ENCODE peak calls at places on chromosomes 7 and 10, in eight cellular contexts. N, W, S, K, D, X, I and H are unnamed samples.

GRCh38 chr7:69778138-69778537 is 179.9 kb downstream of the AUTS2 start:
- DNase-seq in K (no peak), W (no peak), S (no peak), X (no peak), I (no peak), N (no peak), D (no peak), H (no peak)

GRCh38 chr10:76902949-76903348 is 734.7 kb downstream of the KCNMA1 start:
- DNase-seq in I (peak), W (no peak), N (no peak), K (no peak), S (no peak), D (no peak), X (no peak), H (no peak)

GRCh38 chr10:113605207-113605606 is 52.4 kb downstream of the HABP2 start:
- DNase-seq in D (no peak), S (no peak), X (no peak), W (no peak), K (no peak), I (no peak), N (no peak), H (no peak)

GRCh38 chr7:148941598-148942280 is 57.6 kb upstream of the EZH2 start:
- DNase-seq in D (peak), I (peak), K (no peak), S (no peak), N (peak), X (peak), W (peak), H (no peak)

GRCh38 chr10:96073722-96074121 is 30.3 kb downstream of the CCNJ start:
- DNase-seq in D (peak), K (no peak), S (no peak), N (no peak), I (no peak), W (no peak), X (no peak), H (peak)

GRCh38 chr10:50992356-50992866 is 81.9 kb upstream of the PRKG1 start:
- DNase-seq in D (no peak), N (no peak), I (peak), K (no peak), X (no peak), S (no peak), W (no peak), H (no peak)

GRCh38 chr7:138852469-138852868 is 54.5 kb upstream of the ATP6V0A4 start:
- DNase-seq in W (no peak), K (no peak), N (no peak), I (no peak), X (no peak), S (no peak), D (no peak), H (no peak)

GRCh38 chr7:38518516-38518915 is 112.7 kb downstream of the AMPH start:
- DNase-seq in I (no peak), X (no peak), D (no peak), W (no peak), N (no peak), K (no peak), S (no peak), H (no peak)

GRCh38 chr7:20217193-20217948 is at the start of gene MACC1:
- DNase-seq in S (no peak), N (no peak), W (peak), I (no peak), X (peak), K (no peak), D (peak), H (no peak)

GRCh38 chr7:69283421-69283820 is 314.9 kb upstream of the AUTS2 start:
- DNase-seq in W (no peak), S (no peak), K (no peak), N (no peak), D (no peak), I (peak), X (no peak), H (no peak)

GRCh38 chr10:73218466-73219191 is 28.4 kb downstream of the DNAJC9 start:
- DNase-seq in N (no peak), D (no peak), X (no peak), I (no peak), S (no peak), W (no peak), K (no peak), H (no peak)

GRCh38 chr10:110167149-110167548 is 40.3 kb upstream of the MXI1 start:
- DNase-seq in D (no peak), I (no peak), S (no peak), W (no peak), X (no peak), N (no peak), K (no peak), H (no peak)

GRCh38 chr7:36283711-36284130 is 105.9 kb upstream of the ANLN start:
- DNase-seq in N (no peak), W (no peak), D (peak), S (peak), X (no peak), K (no peak), I (peak), H (no peak)

GRCh38 chr7:138396251-138397070 is 63.6 kb upstream of the TRIM24 start:
- DNase-seq in K (no peak), I (no peak), D (no peak), X (peak), W (no peak), N (no peak), S (no peak), H (no peak)

GRCh38 chr10:55410415-55410885 is 609.4 kb upstream of the PCDH15 start:
- DNase-seq in I (peak), X (no peak), N (no peak), K (peak), W (peak), S (peak), D (no peak), H (no peak)

GRCh38 chr10:17651891-17652290 is 7.9 kb downstream of the STAM start:
- DNase-seq in X (no peak), W (no peak), N (no peak), S (no peak), D (no peak), I (no peak), K (no peak), H (no peak)

GRCh38 chr7:10672186-10672585 is 301.5 kb upstream of the PHF14 start:
- DNase-seq in S (no peak), X (no peak), I (no peak), K (no peak), W (no peak), N (no peak), D (no peak), H (no peak)

GRCh38 chr7:141674201-141674671 is 27.7 kb downstream of the DENND11 start:
- DNase-seq in D (no peak), X (no peak), S (no peak), N (no peak), K (no peak), I (peak), W (no peak), H (no peak)

GRCh38 chr10:112812571-112812970 is 137.5 kb upstream of the TCF7L2 start:
- DNase-seq in S (no peak), N (no peak), I (no peak), K (no peak), X (no peak), D (no peak), W (no peak), H (no peak)

GRCh38 chr7:12694817-12695216 is 7.4 kb downstream of the ARL4A start:
- DNase-seq in D (no peak), I (no peak), S (no peak), W (no peak), N (no peak), X (no peak), K (no peak), H (no peak)

GRCh38 chr10:132275426-132276178 is 32.1 kb downstream of the STK32C start:
- DNase-seq in S (no peak), I (no peak), N (no peak), W (no peak), K (no peak), D (no peak), X (no peak), H (no peak)

GRCh38 chr10:109007514-109007913 is 915.8 kb downstream of the XPNPEP1 start:
- DNase-seq in X (no peak), D (no peak), S (no peak), W (no peak), N (no peak), K (no peak), I (no peak), H (no peak)

GRCh38 chr7:25805027-25805687 is 346.8 kb upstream of the NFE2L3 start:
- DNase-seq in S (no peak), W (no peak), X (no peak), I (no peak), D (no peak), K (no peak), N (no peak), H (no peak)

GRCh38 chr7:1028775-1029636 is 15.3 kb upstream of the GPR146 start:
- DNase-seq in X (peak), K (no peak), N (peak), I (peak), S (peak), W (peak), D (peak), H (peak)

GRCh38 chr10:71984798-71985388 is 20.7 kb downstream of the CHST3 start:
- DNase-seq in W (no peak), S (no peak), X (no peak), I (no peak), D (no peak), K (no peak), N (no peak), H (no peak)

GRCh38 chr10:106424076-106424475 is 740.4 kb downstream of the SORCS1 start:
- DNase-seq in S (no peak), N (no peak), X (no peak), I (no peak), D (no peak), W (no peak), K (no peak), H (no peak)

GRCh38 chr7:12686234-12686893 is 1.1 kb upstream of the ARL4A start:
- DNase-seq in D (peak), S (peak), I (peak), W (peak), N (peak), K (peak), X (peak), H (peak)

GRCh38 chr10:96415896-96416554 is 57.2 kb upstream of the OPALIN start:
- DNase-seq in K (no peak), X (no peak), D (no peak), W (no peak), S (no peak), I (no peak), N (no peak), H (no peak)

GRCh38 chr7:158175779-158176178 is 411.8 kb downstream of the PTPRN2 start:
- DNase-seq in N (no peak), D (no peak), I (no peak), S (no peak), X (no peak), K (no peak), W (no peak), H (no peak)

GRCh38 chr7:137804819-137805218 is 42.0 kb downstream of the DGKI start:
- DNase-seq in N (no peak), S (no peak), I (no peak), X (no peak), D (no peak), K (no peak), W (no peak), H (no peak)

GRCh38 chr10:47116445-47116844 is 183.6 kb upstream of the GDF10 start:
- DNase-seq in S (no peak), W (no peak), X (no peak), I (no peak), N (no peak), K (no peak), D (no peak), H (no peak)

GRCh38 chr7:71695189-71695588 is 563.2 kb downstream of the GALNT17 start:
- DNase-seq in K (no peak), I (no peak), N (no peak), D (no peak), S (no peak), W (no peak), X (no peak), H (no peak)

GRCh38 chr10:74114041-74114448 is 36.6 kb downstream of the AP3M1 start:
- DNase-seq in W (no peak), D (no peak), X (no peak), S (peak), N (no peak), K (no peak), I (no peak), H (no peak)

GRCh38 chr10:69315610-69316312 is 37.5 kb downstream of the HK1 start:
- DNase-seq in I (no peak), N (no peak), K (no peak), X (no peak), S (no peak), D (no peak), W (no peak), H (no peak)

GRCh38 chr10:232878-233277 is 97.6 kb downstream of the ZMYND11 start:
- DNase-seq in I (no peak), K (no peak), D (no peak), S (no peak), W (no peak), N (no peak), X (no peak), H (no peak)

GRCh38 chr10:68231106-68231901 is 609 bp downstream of the ATOH7 start:
- DNase-seq in N (no peak), S (peak), D (no peak), K (peak), W (peak), I (peak), X (peak), H (peak)

GRCh38 chr10:119449760-119450461 is 92.6 kb downstream of the RGS10 start:
- DNase-seq in S (no peak), I (no peak), X (no peak), W (no peak), D (no peak), K (no peak), N (no peak), H (peak)